ENCODE peak calls at places on chromosome 6, in seven cellular contexts. G, V, T, Z, F, L and N are unnamed samples.

GRCh38 chr6:46901747-46902362 is 19.9 kb downstream of the ADGRF5 start:
- DNase-seq in G (no peak), V (no peak), T (no peak), Z (no peak), F (no peak), L (no peak), N (no peak)

GRCh38 chr6:21479140-21479539 is 114.4 kb upstream of the SOX4 start:
- DNase-seq in G (peak), V (no peak), T (no peak), Z (no peak), F (no peak), L (no peak), N (no peak)

GRCh38 chr6:165718486-165718885 is 55.4 kb upstream of the PDE10A start:
- DNase-seq in G (no peak), V (no peak), T (no peak), Z (no peak), F (no peak), L (peak), N (no peak)

GRCh38 chr6:163941471-163941980 is 527.0 kb downstream of the QKI start:
- DNase-seq in G (no peak), V (no peak), T (no peak), Z (no peak), F (no peak), L (no peak), N (no peak)

GRCh38 chr6:134961366-134961765 is 11.5 kb upstream of the ALDH8A1 start:
- DNase-seq in G (no peak), V (no peak), T (no peak), Z (no peak), F (no peak), L (no peak), N (no peak)

GRCh38 chr6:157725836-157726235 is 97.2 kb upstream of the SNX9 start:
- DNase-seq in G (no peak), V (no peak), T (no peak), Z (no peak), F (no peak), L (no peak), N (no peak)

GRCh38 chr6:74631558-74631957 is 574.3 kb downstream of the COL12A1 start:
- DNase-seq in G (no peak), V (no peak), T (no peak), Z (peak), F (no peak), L (no peak), N (no peak)

GRCh38 chr6:45927421-45928234 is 88.0 kb downstream of the CLIC5 start:
- DNase-seq in G (no peak), V (no peak), T (no peak), Z (no peak), F (no peak), L (no peak), N (no peak)

GRCh38 chr6:38508894-38509293 is 130.8 kb downstream of the BTBD9 start:
- DNase-seq in G (no peak), V (no peak), T (no peak), Z (peak), F (no peak), L (no peak), N (no peak)

GRCh38 chr6:37548067-37548674 is 48.5 kb upstream of the CCDC167 start:
- DNase-seq in G (no peak), V (no peak), T (no peak), Z (no peak), F (no peak), L (no peak), N (no peak)

GRCh38 chr6:10401632-10402223 is 13.1 kb downstream of the TFAP2A start:
- DNase-seq in G (no peak), V (no peak), T (no peak), Z (no peak), F (no peak), L (no peak), N (no peak)

GRCh38 chr6:35148167-35148741 is 7.1 kb upstream of the TCP11 start:
- DNase-seq in G (no peak), V (no peak), T (no peak), Z (no peak), F (no peak), L (no peak), N (peak)

GRCh38 chr6:166024252-166024651 is 143.4 kb downstream of the TBXT start:
- DNase-seq in G (no peak), V (no peak), T (no peak), Z (no peak), F (no peak), L (no peak), N (no peak)

GRCh38 chr6:160133441-160134336 is 12.1 kb downstream of the SLC22A1 start:
- DNase-seq in G (no peak), V (no peak), T (no peak), Z (no peak), F (no peak), L (no peak), N (no peak)

GRCh38 chr6:135506270-135506997 is 8.9 kb upstream of the AHI1 start:
- DNase-seq in G (peak), V (peak), T (no peak), Z (peak), F (no peak), L (peak), N (peak)

GRCh38 chr6:3306848-3307247 is 48.1 kb downstream of the PSMG4 start:
- DNase-seq in G (no peak), V (no peak), T (no peak), Z (no peak), F (no peak), L (no peak), N (no peak)